ENCODE peak calls at places on chromosomes 6 and 20, in five cellular contexts. J is A549, U is heart left ventricle, K is fibroblast of lung, S is body of pancreas. A is an unnamed sample.

GRCh38 chr20:13412806-13413445 is 191.9 kb downstream of the ISM1 start:
- DNase-seq in U (no peak), S (no peak), K (peak), J (no peak), A (no peak)

GRCh38 chr6:63573899-63574553 is 1.7 kb downstream of the LOC128125822 start:
- DNase-seq in S (peak), U (no peak), K (peak), J (no peak), A (peak)

GRCh38 chr6:131013495-131013894 is 49.5 kb downstream of the EPB41L2 start:
- DNase-seq in S (no peak), J (no peak), K (peak), U (no peak), A (peak)

GRCh38 chr6:43943781-43944250 is 173.8 kb downstream of the VEGFA start:
- DNase-seq in J (no peak), S (no peak), U (no peak), K (peak), A (no peak)

GRCh38 chr20:5735845-5736530 is 14.2 kb upstream of the SHLD1 start:
- DNase-seq in K (no peak), U (no peak), S (no peak), J (no peak), A (peak)

GRCh38 chr6:71886184-71887005 is at the start of gene RIMS1:
- DNase-seq in S (peak), J (peak), K (peak), U (no peak), A (no peak)

GRCh38 chr6:81940451-81940850 is 188.0 kb upstream of the TENT5A start:
- DNase-seq in K (peak), S (no peak), J (no peak), U (no peak), A (no peak)

GRCh38 chr6:5764401-5764955 is 242.2 kb downstream of the NRN1 start:
- DNase-seq in K (peak), U (peak), J (no peak), S (no peak), A (peak)

GRCh38 chr6:16543491-16543890 is 217.8 kb downstream of the ATXN1 start:
- DNase-seq in K (peak), U (no peak), S (no peak), J (no peak), A (no peak)

GRCh38 chr6:16539086-16539931 is 222.0 kb downstream of the ATXN1 start:
- DNase-seq in S (no peak), J (no peak), U (no peak), K (no peak), A (no peak)

GRCh38 chr6:16544006-16544405 is 217.3 kb downstream of the ATXN1 start:
- DNase-seq in U (peak), J (no peak), K (peak), S (no peak), A (peak)

GRCh38 chr6:16544521-16544920 is 216.7 kb downstream of the ATXN1 start:
- DNase-seq in S (no peak), K (no peak), J (no peak), U (no peak), A (no peak)

GRCh38 chr6:16540804-16541752 is 220.2 kb downstream of the ATXN1 start:
- DNase-seq in K (peak), U (no peak), J (no peak), S (no peak), A (peak)
- TF ChIP-seq CTCF in K (peak), U (peak), J (no peak), S (no peak), A (no peak)

GRCh38 chr20:47304287-47304686 is 52.2 kb downstream of the ZMYND8 start:
- DNase-seq in U (no peak), K (no peak), S (no peak), J (no peak), A (peak)
- TF ChIP-seq CTCF in U (no peak), K (peak), S (no peak), J (no peak), A (peak)

GRCh38 chr20:31549513-31549880 is 35.3 kb downstream of the HM13 start:
- DNase-seq in S (no peak), K (no peak), U (no peak), J (no peak), A (no peak)

GRCh38 chr20:31548823-31549512 is 34.7 kb downstream of the HM13 start:
- DNase-seq in U (no peak), J (no peak), K (no peak), S (no peak), A (no peak)

GRCh38 chr20:31544600-31544999 is 30.4 kb downstream of the HM13 start:
- DNase-seq in U (no peak), J (no peak), S (no peak), K (no peak), A (no peak)

GRCh38 chr20:31547720-31548298 is 33.6 kb downstream of the HM13 start:
- DNase-seq in U (no peak), S (no peak), J (no peak), K (no peak), A (no peak)

DNA sequence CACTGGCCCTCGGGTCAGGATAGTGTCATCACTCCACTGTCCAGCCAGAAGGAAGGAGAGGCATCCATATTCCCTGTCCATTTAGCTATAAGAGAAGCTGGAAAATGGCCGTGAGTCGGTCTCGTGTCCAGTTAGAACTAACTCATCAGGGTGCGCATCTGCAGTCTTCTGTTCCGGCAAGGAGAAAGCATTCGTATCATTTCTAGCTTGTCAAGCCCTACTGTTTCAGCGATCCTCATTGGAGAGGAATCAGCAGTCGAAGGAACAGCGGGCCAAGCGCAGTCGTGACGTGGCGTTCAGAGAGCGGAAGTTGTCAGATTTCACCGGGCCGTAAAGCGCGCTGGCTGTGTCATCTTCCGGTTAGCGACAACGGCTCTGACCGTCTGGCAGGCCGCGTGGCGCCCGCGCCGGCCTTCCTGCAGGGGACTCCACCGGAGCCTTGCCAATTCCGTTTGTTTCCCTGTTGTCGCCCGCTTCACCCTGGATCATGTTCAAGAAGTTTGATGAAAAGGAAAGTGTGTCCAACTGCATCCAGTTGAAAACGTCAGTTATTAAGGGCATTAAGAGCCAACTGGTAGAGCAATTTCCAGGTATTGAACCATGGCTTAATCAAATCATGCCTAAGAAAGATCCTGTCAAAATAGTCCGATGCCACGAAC is 32.9 kb downstream of the HM13 start:
- DNase-seq in U (peak), S (peak), J (no peak), K (peak), A (peak)
- TF ChIP-seq CTCF in U (peak), S (no peak), J (no peak), K (no peak), A (no peak)

DNA sequence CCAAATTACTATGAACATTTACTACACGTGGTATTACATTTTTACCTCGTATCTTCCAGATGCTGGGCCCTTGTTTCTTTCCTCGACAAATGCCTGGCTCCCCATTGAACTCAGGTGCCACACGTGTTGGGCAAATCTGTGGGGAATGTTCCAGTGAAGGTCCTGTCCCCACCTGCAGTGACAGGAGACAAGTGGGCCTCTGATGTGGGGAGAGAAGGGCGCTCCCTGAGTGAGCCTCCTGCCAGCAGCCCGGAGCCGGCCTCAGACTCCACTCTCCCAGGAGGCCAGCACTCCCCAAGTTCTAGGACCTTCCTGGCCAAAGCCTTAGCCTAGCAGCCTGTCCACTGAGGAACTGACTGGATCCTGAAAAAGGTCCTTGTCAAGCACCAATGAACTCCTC is 21.7 kb upstream of the SCML4 start:
- DNase-seq in U (no peak), S (no peak), K (no peak), J (no peak), A (no peak)
- TF ChIP-seq CTCF in U (no peak), S (no peak), K (no peak), J (no peak), A (no peak)

A was measured in foreskin fibroblast.